ENCODE peak calls at places on chromosomes 6 and 20, in four cellular contexts. W is gastrocnemius medialis, I is pancreas, X is fibroblast of lung. K is an unnamed sample. For H3K36me3 and H3K9me3, the result is how much of the 10 kb centered on the place peaks cover.

GRCh38 chr6:44219053-44219814 is 2.5 kb downstream of the MYMX start:
- DNase-seq in W (peak), I (peak), X (peak), K (peak)

GRCh38 chr20:11995750-11996567 is 78.3 kb downstream of the BTBD3 start:
- DNase-seq in W (no peak), I (no peak), X (no peak), K (no peak)

GRCh38 chr20:32485770-32486248 is 99.3 kb downstream of the NOL4L start:
- DNase-seq in W (no peak), I (no peak), X (no peak), K (no peak)

GRCh38 chr20:44776977-44777376 is 31.3 kb downstream of the KCNK15 start:
- DNase-seq in W (no peak), I (no peak), X (peak), K (no peak)

GRCh38 chr6:137001287-137001976 is 43.3 kb downstream of the IL20RA start:
- DNase-seq in W (no peak), I (no peak), X (no peak), K (no peak)

GRCh38 chr20:55530763-55531162 is 474.6 kb downstream of the CBLN4 start:
- DNase-seq in W (no peak), I (no peak), X (no peak), K (no peak)

GRCh38 chr6:125153541-125154183 is at the start of gene TPD52L1:
- DNase-seq in W (peak), I (peak), X (peak), K (peak)

GRCh38 chr20:4507288-4507719 is 214.4 kb upstream of the PRND start:
- DNase-seq in W (no peak), I (no peak), X (peak), K (no peak)

GRCh38 chr6:131924881-131925474 is 26.2 kb downstream of the CCN2 start:
- DNase-seq in W (no peak), I (no peak), X (peak), K (no peak)

GRCh38 chr6:79631800-79632172 is 657 bp downstream of the SH3BGRL2 start:
- DNase-seq in W (no peak), I (no peak), X (peak), K (no peak)

GRCh38 chr6:13428528-13429405 is 58.6 kb downstream of the GFOD1 start:
- DNase-seq in W (no peak), I (no peak), X (no peak), K (no peak)

GRCh38 chr6:127641905-127642304 is 64.9 kb downstream of the C6orf58 start:
- DNase-seq in W (no peak), I (no peak), X (peak), K (no peak)

GRCh38 chr20:855466-856360 is 22.2 kb downstream of the FAM110A start:
- DNase-seq in W (no peak), I (no peak), X (no peak), K (no peak)

GRCh38 chr20:9454781-9455180 is 59.6 kb upstream of the LAMP5 start:
- DNase-seq in W (no peak), I (no peak), X (peak), K (no peak)

GRCh38 chr6:113654396-113654795 is 202.7 kb upstream of the MARCKS start:
- DNase-seq in W (peak), I (peak), X (peak), K (peak)

GRCh38 chr20:42902519-42902908 is 287.2 kb downstream of the PTPRT start:
- DNase-seq in W (no peak), I (no peak), X (no peak), K (no peak)

DNA sequence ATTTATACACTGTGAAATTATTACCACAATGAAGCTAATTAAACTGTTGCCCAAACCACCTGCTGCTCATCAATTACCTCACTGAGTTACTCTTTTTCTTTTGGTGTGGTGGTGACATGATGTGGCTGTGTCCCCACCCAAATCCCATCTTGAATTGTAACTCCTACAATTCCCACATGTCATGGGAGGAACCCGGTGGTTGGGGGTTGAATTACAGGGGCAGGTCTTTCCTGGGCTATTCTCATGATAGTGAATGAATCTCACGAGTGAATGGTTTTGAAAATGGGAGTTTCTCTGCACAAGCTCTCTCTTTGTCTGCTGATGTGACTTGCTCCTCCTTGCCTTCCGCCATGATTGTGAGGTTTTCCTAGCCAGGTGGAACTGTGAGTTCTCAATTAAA is 145.0 kb downstream of the LRRC1 start:
- DNase-seq in W (no peak), I (no peak), X (no peak), K (no peak)
- TF ChIP-seq CTCF in W (no peak), I (no peak), X (no peak), K (no peak)

GRCh38 chr6:160101262-160102205 is 20.1 kb upstream of the SLC22A1 start:
- DNase-seq in W (no peak), I (no peak), X (peak), K (no peak)
- H3K36me3 ChIP-seq in W (half or more), I (under half), X (under half), K (under half)

DNA sequence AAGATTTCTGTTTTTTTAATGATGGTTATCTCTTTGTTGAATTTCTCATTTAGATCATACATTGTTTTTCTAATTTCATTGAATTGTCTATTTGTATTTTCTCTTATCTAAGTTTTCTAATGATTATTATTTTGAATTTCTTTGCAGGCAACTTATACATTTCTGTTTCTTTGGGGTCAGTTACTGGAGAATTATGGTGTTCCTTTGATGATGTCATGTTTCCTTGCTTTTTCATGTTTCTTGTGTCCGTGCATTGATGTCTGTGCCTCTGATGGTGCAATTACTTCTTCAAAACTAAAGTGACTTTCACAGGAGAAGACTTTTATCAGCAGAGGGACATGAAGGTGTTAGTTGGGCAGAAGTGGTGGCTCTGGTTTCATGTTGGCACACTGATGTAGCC is 270.7 kb upstream of the MOCS1 start:
- DNase-seq in W (no peak), I (no peak), X (no peak), K (no peak)
- H3K9me3 ChIP-seq in W (under half), I (under half), X (under half), K (under half)

DNA sequence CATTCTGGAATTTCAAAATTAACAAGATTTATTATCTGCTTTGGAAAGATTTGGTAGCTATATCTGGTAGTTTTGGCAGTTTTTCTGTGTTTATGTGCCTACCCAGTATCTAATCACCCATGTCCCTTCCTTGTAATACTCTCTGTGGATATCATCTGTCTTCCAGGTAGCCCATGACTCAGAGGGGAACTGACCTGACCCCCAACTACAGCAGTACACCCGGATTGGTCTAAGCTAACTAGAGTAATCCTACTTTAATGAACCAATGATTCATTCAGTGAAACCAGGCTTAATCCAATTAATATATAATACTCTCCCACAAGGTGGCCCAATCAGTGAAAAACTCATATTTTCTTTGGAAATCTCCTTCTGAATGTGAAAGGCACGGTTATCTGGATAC is 295.3 kb upstream of the SULF2 start:
- DNase-seq in W (no peak), I (no peak), X (no peak), K (no peak)
- TF ChIP-seq CTCF in W (no peak), I (no peak), X (no peak), K (no peak)

GRCh38 chr6:100130630-100131029 is 136.6 kb upstream of the MCHR2 start:
- DNase-seq in W (no peak), I (no peak), X (no peak), K (no peak)
- H3K36me3 ChIP-seq in W (under half), I (under half), X (under half), K (under half)